ENCODE peak calls at places on chromosomes 7 and 10, in four cellular contexts. P, T, Q and M are unnamed samples. For H3K36me3, the result is how much of the 10 kb centered on the place peaks cover.

GRCh38 chr7:145643981-145644380 is 472.6 kb upstream of the CNTNAP2 start:
- DNase-seq in P (no peak), T (no peak), Q (no peak), M (no peak)

GRCh38 chr7:40680657-40681056 is 545.9 kb downstream of the SUGCT start:
- DNase-seq in P (no peak), T (no peak), Q (no peak), M (no peak)

GRCh38 chr10:77320852-77321496 is 316.6 kb downstream of the KCNMA1 start:
- DNase-seq in P (peak), T (no peak), Q (no peak), M (no peak)

GRCh38 chr7:156999611-157000046 is 10.8 kb downstream of the MNX1 start:
- DNase-seq in P (no peak), T (no peak), Q (no peak), M (no peak)

GRCh38 chr10:118870467-118871243 is 115.9 kb upstream of the CACUL1 start:
- DNase-seq in P (peak), T (no peak), Q (no peak), M (no peak)

GRCh38 chr7:44534501-44534900 is 6.6 kb downstream of the NPC1L1 start:
- DNase-seq in P (no peak), T (no peak), Q (peak), M (peak)

GRCh38 chr10:30804478-30805055 is 175.0 kb upstream of the LYZL2 start:
- DNase-seq in P (peak), T (peak), Q (no peak), M (no peak)

GRCh38 chr10:5758927-5759326 is 54.3 kb downstream of the GDI2 start:
- DNase-seq in P (no peak), T (no peak), Q (no peak), M (no peak)

GRCh38 chr7:82624337-82624736 is 180.8 kb upstream of the CACNA2D1 start:
- DNase-seq in P (peak), T (no peak), Q (no peak), M (no peak)

GRCh38 chr10:62463364-62463763 is 89.2 kb downstream of the ZNF365 start:
- DNase-seq in P (no peak), T (no peak), Q (no peak), M (no peak)

GRCh38 chr10:50416885-50417284 is 165.6 kb upstream of the ASAH2 start:
- DNase-seq in P (no peak), T (no peak), Q (no peak), M (no peak)

GRCh38 chr7:149822353-149822943 is 15.7 kb upstream of the ZNF862 start:
- DNase-seq in P (no peak), T (peak), Q (no peak), M (no peak)

GRCh38 chr10:123642697-123643096 is 23.5 kb upstream of the GPR26 start:
- DNase-seq in P (no peak), T (no peak), Q (no peak), M (no peak)

GRCh38 chr10:44968101-44968886 is 8.7 kb downstream of the RASSF4 start:
- DNase-seq in P (no peak), T (no peak), Q (peak), M (no peak)

GRCh38 chr7:78576196-78576595 is 777.6 kb downstream of the PHTF2 start:
- DNase-seq in P (peak), T (no peak), Q (no peak), M (no peak)

GRCh38 chr7:123191132-123191531 is 8.6 kb downstream of the SLC13A1 start:
- DNase-seq in P (no peak), T (no peak), Q (no peak), M (no peak)

GRCh38 chr10:110165239-110165638 is 42.2 kb upstream of the MXI1 start:
- DNase-seq in P (no peak), T (no peak), Q (no peak), M (no peak)

GRCh38 chr7:16585540-16585939 is 58.9 kb downstream of the LRRC72 start:
- DNase-seq in P (no peak), T (no peak), Q (no peak), M (no peak)

GRCh38 chr10:13276749-13277394 is 23.0 kb downstream of the PHYH start:
- DNase-seq in P (no peak), T (no peak), Q (no peak), M (no peak)

GRCh38 chr7:31066516-31067130 is 14.5 kb downstream of the ADCYAP1R1 start:
- DNase-seq in P (no peak), T (no peak), Q (no peak), M (no peak)

GRCh38 chr7:156659961-156660360 is 19.4 kb downstream of the RNF32 start:
- DNase-seq in P (no peak), T (no peak), Q (no peak), M (no peak)

GRCh38 chr7:99359465-99360154 is 14.9 kb upstream of the ARPC1B start:
- DNase-seq in P (no peak), T (no peak), Q (no peak), M (no peak)
- H3K36me3 ChIP-seq in P (under half), T (half or more), Q (half or more), M (under half)

DNA sequence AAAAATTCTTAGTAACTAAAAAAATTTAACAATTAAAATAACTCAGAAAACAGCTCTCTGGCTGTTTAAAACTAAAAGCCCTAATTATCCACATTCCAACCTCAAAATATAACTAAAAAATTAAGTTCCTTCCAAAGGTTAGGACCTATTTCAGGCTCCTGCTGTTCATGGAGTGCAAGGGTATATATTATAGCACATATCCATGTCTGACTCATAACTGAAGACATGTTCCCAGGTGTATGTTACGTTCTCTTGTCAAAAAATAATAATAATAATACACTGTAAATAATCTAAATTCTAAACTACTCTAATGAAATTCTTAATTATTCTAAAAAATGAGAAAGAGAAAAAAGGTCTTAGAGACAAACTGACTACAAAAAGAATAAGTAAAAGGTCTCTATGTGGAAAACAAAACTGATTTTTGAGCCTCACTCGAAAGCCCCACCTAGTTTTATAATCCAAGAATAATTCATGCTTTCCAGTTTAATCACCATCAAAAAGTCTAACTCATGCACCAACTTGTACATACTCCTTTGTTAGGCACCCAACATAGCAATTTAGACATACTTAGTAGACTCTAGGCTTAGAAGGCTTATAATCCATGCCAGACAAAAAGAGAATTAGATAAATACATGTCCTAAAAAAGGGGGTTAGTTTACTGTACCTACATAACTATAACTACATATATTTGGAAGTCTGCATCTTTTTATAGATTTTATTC is 171.4 kb downstream of the KMT2E start:
- DNase-seq in P (peak), T (no peak), Q (no peak), M (no peak)
- H3K27ac ChIP-seq in P (no peak), T (no peak), Q (no peak), M (no peak)

GRCh38 chr10:71819985-71820384 is 31.1 kb downstream of the PSAP start:
- DNase-seq in P (no peak), T (no peak), Q (no peak), M (no peak)
- H3K36me3 ChIP-seq in P (under half), T (half or more), Q (half or more), M (half or more)

GRCh38 chr7:23545493-23545892 is 13.7 kb upstream of the TRA2A start:
- DNase-seq in P (no peak), T (no peak), Q (no peak), M (no peak)
- H3K27ac ChIP-seq in P (no peak), T (no peak), Q (no peak), M (no peak)

GRCh38 chr10:97376413-97376812 is 24.7 kb downstream of the RRP12 start:
- DNase-seq in P (no peak), T (no peak), Q (no peak), M (no peak)
- H3K36me3 ChIP-seq in P (under half), T (half or more), Q (under half), M (under half)

GRCh38 chr7:99219985-99220384 is 12.1 kb upstream of the KPNA7 start:
- DNase-seq in P (no peak), T (no peak), Q (no peak), M (no peak)
- H3K27ac ChIP-seq in P (no peak), T (no peak), Q (no peak), M (no peak)

GRCh38 chr10:122421054-122421625 is 33.3 kb upstream of the ARMS2 start:
- DNase-seq in P (no peak), T (no peak), Q (no peak), M (no peak)
- H3K36me3 ChIP-seq in P (under half), T (half or more), Q (under half), M (half or more)

GRCh38 chr7:2807846-2808772 is 36.0 kb downstream of the GNA12 start:
- DNase-seq in P (no peak), T (no peak), Q (no peak), M (no peak)
- H3K27ac ChIP-seq in P (peak), T (no peak), Q (no peak), M (peak)

GRCh38 chr7:66639773-66640172 is 11.1 kb downstream of the KCTD7 start:
- DNase-seq in P (no peak), T (no peak), Q (no peak), M (no peak)
- H3K36me3 ChIP-seq in P (under half), T (half or more), Q (half or more), M (under half)

DNA sequence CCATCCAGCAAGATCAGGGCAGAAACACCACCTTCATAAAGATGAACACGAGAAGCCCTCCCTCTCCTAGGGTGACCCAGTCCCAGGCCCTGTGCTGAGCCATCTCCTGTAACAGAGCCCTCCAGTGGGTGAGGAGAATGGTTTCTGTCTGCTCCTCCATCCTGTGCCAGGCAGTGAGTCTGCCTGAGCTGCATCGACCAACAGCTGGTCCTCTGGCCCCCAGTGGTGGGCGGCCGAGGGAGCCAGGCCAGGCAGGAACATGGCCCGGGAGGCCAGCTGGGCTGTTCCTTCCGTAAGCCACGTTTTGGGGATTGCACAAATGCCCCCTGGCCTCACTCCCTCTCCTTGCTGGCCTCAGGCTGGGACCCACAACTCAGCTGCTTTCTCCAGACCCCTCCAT is 73.5 kb downstream of the GRB10 start:
- DNase-seq in P (no peak), T (no peak), Q (no peak), M (no peak)
- H3K27ac ChIP-seq in P (no peak), T (no peak), Q (no peak), M (no peak)